ENCODE peak calls at places on chromosomes 11 and 22, in eight cellular contexts. V is SJSA1, Q is ovary, Y is tibial artery, R is HCT116, M is right cardiac atrium, I is adrenal gland, X is cardiac muscle cell. K is an unnamed sample.

GRCh38 chr11:75492181-75492820 is 33.4 kb downstream of the GDPD5 start:
- DNase-seq in I (no peak), V (no peak), Q (no peak), M (no peak), X (peak; percentile 11), Y (no peak), R (no peak), K (no peak)

GRCh38 chr11:15481871-15482270 is 367.1 kb downstream of the INSC start:
- DNase-seq in Q (no peak), M (no peak), I (no peak), X (no peak), Y (no peak), V (no peak), R (no peak), K (no peak)

GRCh38 chr11:67418476-67419281 is 3.2 kb downstream of the CARNS1 start:
- DNase-seq in Y (no peak), Q (no peak), R (no peak), V (no peak), I (no peak), X (no peak), M (peak; percentile 81), K (no peak)

GRCh38 chr11:2558861-2559526 is 114.2 kb downstream of the KCNQ1 start:
- DNase-seq in Y (no peak), X (no peak), M (no peak), Q (no peak), V (no peak), I (no peak), R (no peak), K (no peak)

GRCh38 chr11:29676993-29677392 is 339.8 kb downstream of the KCNA4 start:
- DNase-seq in V (no peak), M (no peak), X (peak; percentile 18), R (no peak), Y (no peak), Q (no peak), I (no peak), K (no peak)

GRCh38 chr11:69434341-69434960 is 47.0 kb upstream of the LINC01488 start:
- DNase-seq in Y (no peak), M (peak; percentile 33), V (no peak), X (no peak), Q (no peak), R (no peak), I (no peak), K (no peak)

GRCh38 chr11:34235189-34235588 is 122.6 kb downstream of the ABTB2 start:
- DNase-seq in M (no peak), Q (no peak), Y (no peak), R (no peak), I (no peak), V (no peak), X (no peak), K (no peak)

GRCh38 chr11:70587095-70587389 is 188.7 kb downstream of the CTTN start:
- DNase-seq in X (peak; percentile 9), M (no peak), Q (no peak), V (no peak), Y (no peak), R (no peak), I (no peak), K (no peak)

GRCh38 chr22:20305894-20306645 is 13.8 kb downstream of the DGCR6L start:
- DNase-seq in I (no peak), Q (no peak), Y (no peak), X (no peak), R (no peak), V (no peak), M (no peak), K (no peak)

GRCh38 chr22:47020157-47020556 is 257.7 kb downstream of the TBC1D22A start:
- DNase-seq in R (no peak), Y (no peak), M (no peak), V (no peak), X (peak; percentile 26), Q (no peak), I (no peak), K (no peak)

GRCh38 chr11:118305726-118306125 is 1.2 kb downstream of the CD3E start:
- DNase-seq in Y (no peak), I (no peak), M (no peak), V (no peak), X (no peak), Q (no peak), R (no peak), K (no peak)

DNA sequence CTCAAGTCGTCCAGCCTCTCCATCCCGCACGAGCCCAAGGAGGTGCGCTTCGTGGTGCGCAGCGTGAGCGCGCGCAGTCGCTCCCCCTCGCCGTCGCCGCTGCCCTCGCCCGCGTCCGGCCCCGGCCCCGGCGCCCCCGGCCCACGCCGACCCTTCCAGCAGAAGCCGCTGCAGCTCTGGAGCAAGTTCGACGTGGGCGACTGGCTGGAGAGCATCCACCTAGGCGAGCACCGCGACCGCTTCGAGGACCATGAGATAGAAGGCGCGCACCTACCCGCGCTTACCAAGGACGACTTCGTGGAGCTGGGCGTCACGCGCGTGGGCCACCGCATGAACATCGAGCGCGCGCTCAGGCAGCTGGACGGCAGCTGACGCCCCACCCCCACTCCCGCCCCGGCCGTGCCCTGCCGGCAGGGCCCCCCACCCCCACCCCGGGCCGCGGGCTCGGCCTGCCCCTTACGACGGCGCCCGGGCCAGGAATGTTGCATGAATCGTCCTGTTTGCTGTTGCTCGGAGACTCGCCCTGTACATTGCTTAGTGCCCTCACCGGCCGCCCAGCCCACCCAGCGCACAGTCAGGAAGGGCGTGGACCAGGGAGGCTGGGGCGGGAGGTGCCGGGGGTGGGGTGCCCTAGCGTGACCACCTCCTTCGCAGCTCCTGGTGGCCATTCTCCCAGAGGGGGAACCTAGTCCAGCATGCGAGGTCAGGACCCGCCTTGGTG is 6.9 kb upstream of the ACR start:
- DNase-seq in M (peak; percentile 73), Y (peak; percentile 14), Q (peak; percentile 18), R (no peak), X (peak; percentile 12), V (no peak), I (peak; percentile 11), K (no peak)
- H3K4me3 ChIP-seq in M (no peak overlapping the region), Y (no peak overlapping the region), Q (no peak overlapping the region), R (no peak overlapping the region), X (no peak overlapping the region), V (no peak overlapping the region), I (no peak overlapping the region), K (no peak overlapping the region)

GRCh38 chr11:93738647-93739081 is 2.6 kb downstream of the TAF1D start:
- DNase-seq in R (no peak), Y (no peak), I (no peak), V (no peak), Q (no peak), X (peak; percentile 37), M (no peak), K (no peak)

GRCh38 chr11:93734427-93735222 is 6.7 kb downstream of the TAF1D start:
- DNase-seq in M (no peak), X (no peak), R (no peak), Q (no peak), V (no peak), Y (no peak), I (no peak), K (no peak)

GRCh38 chr11:93735627-93736026 is 5.7 kb downstream of the TAF1D start:
- DNase-seq in Y (no peak), X (no peak), V (no peak), Q (no peak), I (no peak), R (no peak), M (no peak), K (no peak)

GRCh38 chr11:93737904-93738612 is 3.2 kb downstream of the TAF1D start:
- DNase-seq in V (no peak), Y (no peak), M (no peak), X (no peak), Q (no peak), R (no peak), I (no peak), K (no peak)

GRCh38 chr11:93736129-93736528 is 5.2 kb downstream of the TAF1D start:
- DNase-seq in Q (no peak), R (no peak), X (peak; percentile 38), I (no peak), M (no peak), Y (no peak), V (no peak), K (no peak)
- H3K4me1 ChIP-seq in Q (peaks cover 2% of the 10 kb centered on the region), R (peaks cover 26% of the 10 kb centered on the region), X (peaks cover 16% of the 10 kb centered on the region), I (peaks cover 49% of the 10 kb centered on the region), M (peaks cover 7% of the 10 kb centered on the region), Y (peaks cover 42% of the 10 kb centered on the region), V (peaks cover 16% of the 10 kb centered on the region), K (peaks cover 10% of the 10 kb centered on the region)

GRCh38 chr11:8328848-8329330 is 65.2 kb upstream of the LMO1 start:
- DNase-seq in R (peak; percentile 89), I (peak; percentile 96), Y (peak; percentile 50), V (peak; percentile 59), X (peak; percentile 71), M (peak; percentile 79), Q (peak; percentile 71), K (peak; percentile 78)
- H3K4me3 ChIP-seq in R (peak overlapping the region; percentile 42), I (no peak overlapping the region), Y (no peak overlapping the region), V (no peak overlapping the region), X (no peak overlapping the region), M (no peak overlapping the region), Q (no peak overlapping the region), K (no peak overlapping the region)

GRCh38 chr22:37925311-37925710 is 19.2 kb downstream of the MICALL1 start:
- DNase-seq in Y (no peak), Q (no peak), X (no peak), M (no peak), V (no peak), R (no peak), I (no peak), K (no peak)

GRCh38 chr22:37929390-37929789 is 23.3 kb downstream of the MICALL1 start:
- DNase-seq in I (no peak), Y (no peak), X (no peak), Q (no peak), V (no peak), M (no peak), R (no peak), K (no peak)

GRCh38 chr22:37926358-37926757 is 20.3 kb downstream of the MICALL1 start:
- DNase-seq in M (no peak), I (no peak), V (no peak), R (no peak), Y (no peak), X (no peak), Q (no peak), K (no peak)

GRCh38 chr22:37925767-37926166 is 19.7 kb downstream of the MICALL1 start:
- DNase-seq in Y (no peak), I (no peak), M (no peak), R (no peak), V (no peak), X (no peak), Q (no peak), K (no peak)

DNA sequence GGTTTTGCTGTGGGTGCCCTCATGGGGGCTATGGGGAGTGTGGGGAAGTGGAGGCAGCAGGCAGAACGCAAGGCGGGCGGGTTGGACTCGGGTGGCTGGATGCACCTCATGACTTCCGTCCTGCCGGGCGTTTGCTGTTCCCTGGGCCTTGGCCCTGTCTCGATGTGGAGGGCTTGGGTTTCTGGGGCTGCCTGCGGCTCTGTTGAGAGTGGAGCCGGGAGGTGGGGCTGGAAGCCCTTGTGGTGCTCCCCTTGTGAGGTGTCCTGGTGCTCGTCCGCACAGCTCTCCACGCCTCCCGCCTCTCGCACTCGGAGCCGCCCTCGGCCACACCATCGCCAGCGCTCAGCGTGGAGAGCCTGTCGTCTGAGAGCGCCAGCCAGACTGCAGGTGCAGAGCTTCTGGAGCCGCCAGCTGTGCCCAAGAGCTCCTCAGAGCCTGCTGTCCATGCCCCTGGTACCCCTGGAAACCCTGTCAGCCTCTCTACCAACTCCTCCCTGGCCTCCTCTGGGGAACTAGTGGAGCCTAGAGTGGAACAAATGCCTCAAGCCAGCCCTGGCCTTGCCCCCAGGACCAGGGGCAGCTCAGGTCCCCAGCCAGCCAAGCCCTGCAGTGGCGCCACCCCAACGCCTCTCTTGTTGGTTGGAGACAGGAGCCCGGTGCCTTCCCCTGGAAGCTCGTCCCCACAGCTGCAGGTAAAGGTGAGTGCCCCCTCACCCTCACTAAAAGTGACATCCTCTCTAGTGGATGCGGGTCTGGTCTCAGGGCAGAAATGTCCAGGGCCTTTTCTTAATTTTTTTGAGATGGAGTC is 21.2 kb downstream of the MICALL1 start:
- DNase-seq in V (no peak), M (no peak), R (no peak), Q (no peak), Y (no peak), I (no peak), X (no peak), K (no peak)
- H3K4me1 ChIP-seq in V (peaks cover 6% of the 10 kb centered on the region), M (no peaks in the 10 kb centered on the region), R (no peaks in the 10 kb centered on the region), Q (no peaks in the 10 kb centered on the region), Y (peaks cover 5% of the 10 kb centered on the region), I (no peaks in the 10 kb centered on the region), X (peaks cover 5% of the 10 kb centered on the region), K (peaks cover 7% of the 10 kb centered on the region)